ENCODE peak calls at places on chromosomes 13 and 19, in five cellular contexts. T, I, M, Q and X are unnamed samples.

GRCh38 chr19:6483235-6483634 is 1.6 kb upstream of the DENND1C start:
- DNase-seq in T (no peak), I (no peak), M (no peak), Q (no peak), X (no peak)

GRCh38 chr13:31067416-31068118 is 94.1 kb downstream of the HSPH1 start:
- DNase-seq in T (no peak), I (no peak), M (no peak), Q (no peak), X (no peak)

GRCh38 chr19:4369109-4369887 is 25.9 kb downstream of the MPND start:
- DNase-seq in T (peak; percentile 66), I (no peak), M (peak; percentile 52), Q (no peak), X (no peak)

GRCh38 chr13:39675904-39676303 is 20.4 kb downstream of the COG6 start:
- DNase-seq in T (no peak), I (no peak), M (no peak), Q (no peak), X (no peak)

GRCh38 chr19:32017341-32017948 is 328.0 kb upstream of the ZNF507 start:
- DNase-seq in T (no peak), I (no peak), M (no peak), Q (no peak), X (no peak)

GRCh38 chr19:53537523-53538377 is at the start of gene ZNF331:
- DNase-seq in T (peak; percentile 71), I (peak; percentile 77), M (peak; percentile 84), Q (peak; percentile 69), X (peak; percentile 88)

GRCh38 chr19:5665781-5666513 is 14.4 kb downstream of the MICOS13 start:
- DNase-seq in T (no peak), I (no peak), M (no peak), Q (no peak), X (no peak)

GRCh38 chr13:44557986-44558385 is 18.1 kb downstream of the TSC22D1 start:
- DNase-seq in T (no peak), I (no peak), M (no peak), Q (no peak), X (no peak)

GRCh38 chr13:112587767-112588489 is at the start of gene TUBGCP3:
- DNase-seq in T (peak; percentile 80), I (peak; percentile 82), M (peak; percentile 87), Q (no peak), X (peak; percentile 76)
- TF ChIP-seq CTCF in T (peak; percentile 7), I (no peak), M (no peak), Q (no peak), X (no peak)

DNA sequence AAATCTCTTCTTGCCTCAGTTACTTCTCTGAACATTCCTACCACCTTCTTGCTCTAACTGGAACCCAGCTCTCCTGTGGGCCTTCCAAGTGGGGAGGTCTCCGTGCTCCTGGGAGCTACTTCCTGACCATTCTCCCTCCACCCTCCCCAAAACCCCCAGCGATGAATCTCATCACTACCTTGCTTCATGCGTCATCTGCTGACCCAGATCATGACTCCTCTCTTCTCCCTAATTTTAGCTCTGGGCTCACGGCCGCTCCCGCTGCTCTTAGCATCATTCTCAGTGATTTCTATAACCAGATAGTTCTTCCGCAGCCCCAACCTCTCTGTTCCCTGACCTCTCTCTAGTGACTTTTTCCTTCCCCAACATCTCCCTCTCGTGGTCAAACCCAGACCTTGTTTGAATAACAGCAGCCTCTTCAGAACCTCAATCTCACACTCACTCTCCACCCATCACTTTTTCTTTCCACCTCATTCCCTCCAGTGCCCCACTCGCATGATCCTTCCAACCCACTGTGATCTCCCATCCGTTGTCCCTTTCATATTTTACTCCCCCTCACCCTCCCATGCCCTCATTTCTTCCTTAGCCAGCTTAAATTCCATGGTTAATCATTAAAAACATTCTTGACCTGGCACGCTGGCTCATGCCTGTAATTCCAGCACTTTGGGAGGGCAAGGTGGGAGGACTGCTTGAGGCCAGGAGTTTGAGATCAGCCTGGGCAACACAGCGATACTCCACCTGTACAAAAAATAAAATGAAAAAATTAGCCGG is 21.8 kb downstream of the MRPS12 start:
- DNase-seq in T (no peak), I (peak; percentile 42), M (no peak), Q (no peak), X (no peak)
- TF ChIP-seq CTCF in T (no peak), I (peak; percentile 42), M (no peak), Q (no peak), X (peak; percentile 31)

GRCh38 chr19:20558011-20558410 is 7.6 kb downstream of the ZNF737 start:
- DNase-seq in T (no peak), I (peak; percentile 77), M (no peak), Q (no peak), X (no peak)
- TF ChIP-seq CTCF in T (no peak), I (peak; percentile 46), M (no peak), Q (no peak), X (no peak)

DNA sequence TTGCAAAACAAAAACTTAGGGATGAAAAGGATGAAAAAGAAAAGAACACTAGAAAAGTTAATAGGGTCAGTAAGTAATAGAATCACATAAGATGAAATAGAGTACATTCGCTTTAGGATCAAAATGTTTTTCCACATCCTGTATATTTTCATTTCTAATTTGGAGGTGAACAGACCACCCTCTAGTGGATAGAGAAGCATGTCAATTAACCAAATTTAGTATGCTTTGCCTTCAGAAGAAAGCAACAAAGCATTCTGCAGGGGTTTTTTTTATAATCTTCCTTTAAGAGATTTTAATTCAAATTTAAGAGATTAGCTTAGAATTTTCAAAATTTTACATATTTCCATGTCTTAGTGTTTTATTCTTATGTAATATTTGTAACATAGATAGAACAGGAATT is 610.9 kb upstream of the SGCG start:
- DNase-seq in T (no peak), I (no peak), M (no peak), Q (no peak), X (no peak)
- TF ChIP-seq CTCF in T (no peak), I (no peak), M (no peak), Q (no peak), X (no peak)

GRCh38 chr19:54653181-54653809 is 9.5 kb upstream of the LILRB4 start:
- DNase-seq in T (no peak), I (no peak), M (no peak), Q (no peak), X (no peak)
- TF ChIP-seq CTCF in T (no peak), I (peak; percentile 38), M (peak; percentile 33), Q (peak; percentile 25), X (peak; percentile 87)

DNA sequence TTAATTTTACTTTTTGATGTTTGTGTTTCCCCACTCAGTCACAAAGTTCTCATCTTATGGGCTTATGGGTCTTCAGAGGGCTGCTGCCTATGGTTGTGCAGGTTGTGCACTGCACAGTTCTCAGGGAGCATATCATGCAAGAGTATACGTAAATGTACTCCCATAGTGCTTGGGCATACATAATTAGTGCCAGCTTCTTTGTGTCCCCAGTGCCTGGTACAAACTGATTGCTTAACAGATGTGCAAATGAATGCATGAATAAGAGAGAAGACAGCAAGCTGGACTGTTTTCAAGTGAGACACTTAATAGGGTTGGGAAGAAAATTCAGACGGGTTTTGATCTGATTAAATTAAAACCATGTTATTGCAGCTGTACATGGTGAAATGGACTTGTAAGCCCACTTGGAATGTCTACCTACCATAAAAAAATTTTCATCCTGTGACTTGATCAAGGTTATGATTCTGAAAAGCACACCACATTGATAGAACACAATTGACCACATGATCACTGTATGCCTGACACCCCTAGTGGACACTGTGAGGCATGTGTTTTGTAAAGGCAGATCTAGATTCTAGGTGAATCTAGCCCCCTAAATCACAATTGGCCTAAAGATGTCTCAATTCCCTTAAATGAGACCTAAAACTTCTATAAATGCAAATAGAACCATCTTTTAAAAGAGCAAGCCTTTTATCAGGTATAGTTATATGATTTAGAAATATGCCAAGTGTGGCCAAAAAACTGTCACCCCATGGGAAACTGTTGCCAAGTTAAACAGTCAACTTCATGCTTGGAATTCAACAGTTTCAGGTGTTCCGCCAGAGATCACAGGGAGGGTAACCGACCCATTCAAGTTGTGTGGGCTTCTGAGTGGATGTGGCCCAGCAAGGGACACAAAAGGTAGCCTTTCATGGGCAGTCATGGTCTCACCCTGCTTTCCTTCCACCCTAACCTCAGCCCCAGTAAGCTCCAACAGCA is 27.9 kb downstream of the FAM124A start:
- DNase-seq in T (no peak), I (no peak), M (no peak), Q (no peak), X (no peak)
- TF ChIP-seq CTCF in T (no peak), I (peak; percentile 34), M (peak; percentile 14), Q (no peak), X (peak; percentile 46)

DNA sequence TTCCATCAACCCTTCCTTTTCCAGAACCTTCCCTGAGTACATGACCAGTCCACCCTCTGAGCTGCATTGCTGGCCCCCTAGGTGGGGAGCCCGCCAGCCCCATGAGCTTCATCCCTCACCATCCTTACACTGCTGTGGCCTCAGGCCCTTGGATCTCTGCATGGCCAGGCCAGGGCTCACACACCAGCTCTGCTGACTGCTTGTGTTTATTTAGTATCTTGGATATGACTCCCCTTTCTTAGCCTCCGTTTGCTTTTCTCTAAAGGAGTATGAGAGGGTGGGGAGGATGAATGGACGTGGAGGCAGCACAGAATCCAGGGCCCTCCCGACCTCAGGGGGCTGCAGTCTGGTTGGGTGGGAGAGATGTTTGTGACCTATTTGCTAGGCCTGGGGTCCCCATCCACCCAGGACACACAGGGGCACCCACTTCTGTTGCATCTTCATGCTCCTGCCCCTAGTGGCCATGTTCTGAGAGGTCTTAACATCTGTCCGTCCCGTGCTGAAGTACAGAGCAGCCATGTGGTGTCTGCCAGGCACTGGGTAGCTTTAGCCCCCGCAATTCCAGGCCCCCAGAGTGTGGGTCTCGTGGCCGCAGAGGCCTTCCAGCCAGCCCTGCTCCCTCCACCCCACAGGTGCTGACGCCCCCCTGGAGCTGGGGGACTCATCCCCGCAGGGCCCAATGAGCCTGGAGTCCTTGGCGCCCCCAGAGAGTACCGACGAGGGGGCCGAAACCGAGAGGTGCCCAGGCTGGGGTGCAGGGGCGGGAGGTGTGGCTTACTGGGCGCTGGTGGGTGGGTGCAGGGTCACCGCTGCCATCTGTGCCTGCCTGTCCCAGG is 13.0 kb downstream of the ARHGEF1 start:
- DNase-seq in T (no peak), I (no peak), M (no peak), Q (no peak), X (no peak)
- TF ChIP-seq CTCF in T (no peak), I (no peak), M (no peak), Q (no peak), X (no peak)

DNA sequence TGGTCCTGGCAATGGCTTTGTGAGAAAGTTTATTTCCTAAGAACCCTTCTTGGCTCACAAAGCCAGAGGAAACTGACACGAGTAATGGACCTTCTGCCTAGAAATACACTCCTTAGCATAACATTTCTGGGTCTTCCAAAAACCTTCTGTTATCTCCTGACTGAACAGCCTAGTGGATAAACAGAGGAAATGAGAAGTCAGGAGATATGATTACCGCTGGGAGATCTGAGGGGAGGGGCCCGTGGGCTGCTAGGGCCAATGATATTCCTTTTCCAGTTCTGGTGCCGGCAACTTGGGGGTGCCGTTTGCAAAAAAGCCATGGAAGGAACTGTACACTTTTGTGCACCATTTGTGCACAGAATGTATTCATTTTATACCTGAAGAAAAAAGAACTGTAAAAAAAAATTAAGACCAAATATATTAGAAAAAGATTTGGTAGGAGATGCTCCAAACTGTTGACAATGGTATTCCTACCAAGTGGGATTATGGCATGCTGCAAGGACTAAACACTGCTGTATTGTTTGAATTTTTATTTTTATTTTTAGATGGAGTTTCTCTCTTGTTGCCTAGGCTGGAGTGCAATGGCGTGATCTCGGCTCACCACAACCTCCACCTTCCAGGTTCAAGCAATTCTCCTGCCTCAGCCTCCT is 4.7 kb upstream of the SPC24 start:
- DNase-seq in T (no peak), I (no peak), M (no peak), Q (no peak), X (no peak)
- TF ChIP-seq CTCF in T (no peak), I (no peak), M (no peak), Q (no peak), X (no peak)

GRCh38 chr19:56069642-56070041 is 51.5 kb downstream of the ZNF787 start:
- DNase-seq in T (no peak), I (no peak), M (no peak), Q (no peak), X (no peak)

GRCh38 chr19:56076413-56076998 is 44.6 kb downstream of the ZNF787 start:
- DNase-seq in T (no peak), I (peak; percentile 74), M (no peak), Q (no peak), X (no peak)

GRCh38 chr19:56066152-56067023 is 54.7 kb downstream of the ZNF787 start:
- DNase-seq in T (peak; percentile 74), I (peak; percentile 86), M (peak; percentile 71), Q (no peak), X (no peak)

GRCh38 chr19:56071151-56071550 is 49.9 kb downstream of the ZNF787 start:
- DNase-seq in T (no peak), I (no peak), M (no peak), Q (no peak), X (no peak)
- TF ChIP-seq CTCF in T (no peak), I (no peak), M (no peak), Q (no peak), X (peak; percentile 17)